ENCODE peak calls at places on chromosomes 1 and 21, in nine cellular contexts. F is transverse colon, Y is sigmoid colon, Q is H1, U is gastrocnemius medialis, O is spleen, I is A549, N is esophagus squamous epithelium, L is adrenal gland. S is an unnamed sample.

GRCh38 chr21:42423197-42423675 is 19.5 kb downstream of the UBASH3A start:
- DNase-seq in F (peak), Y (no peak), Q (no peak), U (no peak), O (peak), I (no peak), N (no peak), L (no peak), S (no peak)

GRCh38 chr1:167273027-167273800 is 52.5 kb downstream of the POU2F1 start:
- DNase-seq in F (no peak), Y (no peak), Q (no peak), U (no peak), O (no peak), I (no peak), N (no peak), L (no peak), S (no peak)

GRCh38 chr1:160362168-160362941 is 4.5 kb upstream of the NHLH1 start:
- DNase-seq in F (no peak), Y (no peak), Q (no peak), U (no peak), O (no peak), I (no peak), N (no peak), L (no peak), S (no peak)

GRCh38 chr1:171610385-171610784 is 11.7 kb upstream of the MYOCOS start:
- DNase-seq in F (no peak), Y (no peak), Q (no peak), U (no peak), O (no peak), I (no peak), N (no peak), L (no peak), S (no peak)

GRCh38 chr1:70429219-70429618 is 18.2 kb downstream of the CTH start:
- DNase-seq in F (no peak), Y (no peak), Q (no peak), U (no peak), O (no peak), I (no peak), N (no peak), L (no peak), S (no peak)

GRCh38 chr1:182392045-182393028 is 747 bp upstream of the GLUL start:
- DNase-seq in F (peak), Y (peak), Q (no peak), U (no peak), O (peak), I (no peak), N (no peak), L (peak), S (peak)

GRCh38 chr1:215568287-215568692 is 1.2 kb downstream of the KCTD3 start:
- DNase-seq in F (no peak), Y (peak), Q (no peak), U (no peak), O (no peak), I (peak), N (no peak), L (peak), S (no peak)

GRCh38 chr1:221241592-221241991 is 362.3 kb downstream of the HLX start:
- DNase-seq in F (no peak), Y (no peak), Q (no peak), U (no peak), O (no peak), I (no peak), N (no peak), L (no peak), S (no peak)

GRCh38 chr1:63935148-63935547 is 161.3 kb downstream of the ROR1 start:
- DNase-seq in F (no peak), Y (no peak), Q (no peak), U (peak), O (no peak), I (peak), N (no peak), L (peak), S (no peak)

GRCh38 chr1:14037101-14037807 is 337.3 kb downstream of the PRDM2 start:
- DNase-seq in F (no peak), Y (no peak), Q (no peak), U (no peak), O (no peak), I (no peak), N (no peak), L (no peak), S (no peak)

GRCh38 chr1:179036844-179037465 is 11.3 kb downstream of the FAM20B start:
- DNase-seq in F (no peak), Y (no peak), Q (no peak), U (no peak), O (no peak), I (no peak), N (no peak), L (no peak), S (no peak)

GRCh38 chr1:111738436-111739221 is 566 bp downstream of the INKA2 start:
- DNase-seq in F (peak), Y (peak), Q (no peak), U (peak), O (peak), I (peak), N (no peak), L (peak), S (no peak)

GRCh38 chr1:193434319-193434718 is 247.9 kb upstream of the B3GALT2 start:
- DNase-seq in F (no peak), Y (no peak), Q (no peak), U (no peak), O (no peak), I (no peak), N (no peak), L (no peak), S (no peak)

GRCh38 chr1:165600793-165601192 is 30.2 kb upstream of the MGST3 start:
- DNase-seq in F (no peak), Y (no peak), Q (no peak), U (no peak), O (no peak), I (no peak), N (no peak), L (no peak), S (no peak)

GRCh38 chr1:230308039-230308438 is 118.1 kb downstream of the PGBD5 start:
- DNase-seq in F (peak), Y (peak), Q (no peak), U (peak), O (peak), I (peak), N (no peak), L (peak), S (peak)

GRCh38 chr1:151947140-151947539 is 37.8 kb upstream of the THEM4 start:
- DNase-seq in F (no peak), Y (no peak), Q (no peak), U (no peak), O (no peak), I (no peak), N (no peak), L (no peak), S (no peak)

GRCh38 chr1:246343251-246343650 is 163.8 kb downstream of the SMYD3 start:
- DNase-seq in F (no peak), Y (no peak), Q (no peak), U (no peak), O (no peak), I (no peak), N (no peak), L (no peak), S (no peak)

GRCh38 chr1:13617773-13618172 is 34.1 kb downstream of the PDPN start:
- DNase-seq in F (no peak), Y (no peak), Q (no peak), U (no peak), O (no peak), I (no peak), N (no peak), L (no peak), S (no peak)

GRCh38 chr1:84478876-84479868 is at the start of gene RPF1:
- DNase-seq in F (peak), Y (peak), Q (peak), U (peak), O (peak), I (peak), N (peak), L (peak), S (peak)
- TF ChIP-seq POLR2A in F (peak), Y (peak), Q (peak), U (peak), O (peak), I (peak), N (peak), L (peak), S (no peak)

DNA sequence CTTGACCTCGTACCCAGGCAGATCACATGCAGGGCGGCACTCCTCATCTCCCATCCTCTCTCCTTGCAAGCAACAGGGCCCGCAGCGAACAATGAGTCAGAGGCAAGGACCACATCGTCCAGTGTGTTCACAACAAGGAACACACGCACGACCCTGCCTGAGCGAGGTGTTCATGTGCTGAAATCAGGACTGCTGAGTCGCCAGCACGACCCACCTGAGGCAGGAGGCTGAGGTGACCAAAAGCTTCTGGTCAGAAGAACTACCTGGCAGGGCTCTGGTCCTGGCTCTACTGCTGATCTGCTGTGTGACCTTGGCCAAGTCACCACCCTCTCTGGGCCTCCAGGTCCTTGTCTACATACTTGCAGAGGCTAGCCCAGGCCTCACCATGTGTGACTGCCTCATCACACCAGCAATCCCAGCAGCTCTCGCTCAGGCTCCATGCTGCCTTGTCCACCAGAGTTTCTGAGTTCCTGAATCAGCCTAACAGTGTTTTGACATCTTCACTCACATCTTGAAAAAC is 78.0 kb downstream of the SSBP3 start:
- DNase-seq in F (no peak), Y (no peak), Q (no peak), U (peak), O (no peak), I (no peak), N (no peak), L (no peak), S (no peak)
- H3K27ac ChIP-seq in F (peak), Y (peak), Q (peak), U (peak), O (no peak), I (no peak), N (peak), L (no peak), S (no peak)

DNA sequence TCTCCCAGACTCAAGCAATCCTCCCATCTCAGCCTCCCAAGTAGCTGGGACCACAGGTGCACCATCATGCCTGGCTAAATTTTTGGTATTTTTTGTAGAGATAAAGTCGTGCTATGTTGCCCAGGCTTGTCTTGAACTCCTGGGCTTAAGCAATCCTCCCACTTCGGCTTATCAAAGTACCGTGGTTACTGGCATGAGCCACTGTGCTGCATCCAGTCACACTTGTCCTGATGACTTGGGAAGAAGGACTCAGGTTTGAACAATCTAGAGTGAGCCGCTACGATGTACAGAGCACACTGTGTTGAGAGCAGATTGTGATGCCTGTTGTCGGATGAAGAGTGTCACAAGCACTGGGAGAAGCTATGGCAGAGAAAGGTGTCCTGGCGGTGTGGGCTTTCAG is 27.2 kb downstream of the RNF187 start:
- DNase-seq in F (no peak), Y (no peak), Q (no peak), U (no peak), O (no peak), I (no peak), N (no peak), L (no peak), S (no peak)
- H3K4me3 ChIP-seq in F (no peak), Y (no peak), Q (no peak), U (no peak), O (no peak), I (no peak), N (no peak), L (no peak), S (no peak)

DNA sequence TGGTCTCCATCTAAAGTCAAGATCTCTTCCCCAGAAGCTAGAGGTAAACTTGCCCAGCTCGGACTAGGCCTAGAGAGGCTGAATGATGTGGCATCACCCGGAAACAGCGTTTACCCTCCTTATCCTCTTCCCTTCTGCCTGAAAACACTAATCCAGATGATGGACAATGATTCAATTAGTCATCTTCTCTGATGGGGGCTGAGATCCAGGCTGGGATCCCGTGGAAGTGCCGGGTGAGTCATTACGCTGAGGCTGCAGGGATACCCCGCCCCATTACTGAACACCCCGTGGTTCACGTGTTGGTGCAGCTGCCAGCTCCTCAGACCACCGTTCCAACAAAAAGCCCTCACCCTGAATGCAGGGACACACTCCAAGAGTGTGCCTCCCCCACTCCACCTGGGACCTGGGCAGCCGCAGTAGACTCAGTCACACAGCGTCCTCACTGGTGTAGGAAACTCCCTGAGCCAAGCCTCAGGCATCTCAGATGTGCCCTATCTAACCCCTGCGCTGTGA is 2.0 kb downstream of the S100A6 start:
- DNase-seq in F (peak), Y (peak), Q (no peak), U (peak), O (peak), I (peak), N (no peak), L (peak), S (no peak)
- TF ChIP-seq POLR2A in F (no peak), Y (no peak), Q (no peak), U (no peak), O (no peak), I (peak), N (no peak), L (no peak), S (peak)

GRCh38 chr1:203328714-203329122 is 22.2 kb downstream of the FMOD start:
- DNase-seq in F (peak), Y (no peak), Q (no peak), U (no peak), O (no peak), I (peak), N (no peak), L (peak), S (no peak)

GRCh38 chr1:203325004-203325417 is 19.7 kb downstream of the BTG2 start:
- DNase-seq in F (peak), Y (no peak), Q (no peak), U (no peak), O (peak), I (no peak), N (no peak), L (no peak), S (no peak)

GRCh38 chr1:203325418-203326091 is 20.2 kb downstream of the BTG2 start:
- DNase-seq in F (peak), Y (peak), Q (no peak), U (peak), O (peak), I (no peak), N (no peak), L (peak), S (no peak)

GRCh38 chr1:203327684-203328457 is 22.6 kb downstream of the BTG2 start:
- DNase-seq in F (no peak), Y (no peak), Q (no peak), U (peak), O (no peak), I (peak), N (no peak), L (no peak), S (no peak)

GRCh38 chr1:203326830-203327683 is 21.7 kb downstream of the BTG2 start:
- DNase-seq in F (peak), Y (peak), Q (no peak), U (peak), O (peak), I (peak), N (peak), L (peak), S (peak)
- H3K27ac ChIP-seq in F (peak), Y (peak), Q (no peak), U (peak), O (peak), I (peak), N (peak), L (peak), S (peak)

GRCh38 chr21:26007911-26008579 is 162.5 kb downstream of the APP start:
- DNase-seq in F (no peak), Y (no peak), Q (no peak), U (no peak), O (no peak), I (no peak), N (no peak), L (no peak), S (no peak)
- H3K4me3 ChIP-seq in F (no peak), Y (no peak), Q (no peak), U (no peak), O (no peak), I (no peak), N (no peak), L (no peak), S (no peak)

GRCh38 chr1:10472220-10473144 is at the start of gene DFFA:
- DNase-seq in F (peak), Y (peak), Q (peak), U (peak), O (peak), I (peak), N (peak), L (peak), S (peak)
- TF ChIP-seq POLR2A in F (peak), Y (no peak), Q (peak), U (peak), O (no peak), I (peak), N (peak), L (no peak), S (no peak)

GRCh38 chr1:224168859-224169380 is 14.1 kb upstream of the DEGS1 start:
- DNase-seq in F (no peak), Y (peak), Q (no peak), U (peak), O (no peak), I (peak), N (no peak), L (no peak), S (no peak)
- H3K27ac ChIP-seq in F (peak), Y (no peak), Q (no peak), U (no peak), O (peak), I (peak), N (no peak), L (no peak), S (no peak)

GRCh38 chr1:6694126-6694713 is 7.4 kb downstream of the DNAJC11 start:
- DNase-seq in F (no peak), Y (no peak), Q (peak), U (no peak), O (no peak), I (no peak), N (no peak), L (no peak), S (no peak)
- H3K4me3 ChIP-seq in F (no peak), Y (no peak), Q (peak), U (no peak), O (no peak), I (no peak), N (no peak), L (no peak), S (no peak)

S was measured in suprapubic skin.